ENCODE peak calls at places on chromosome X, in seven cellular contexts. N, Z, U, B, F, J and W are unnamed samples.

GRCh38 chrX:131841496-131842410 is 181.3 kb upstream of the STK26 start:
- DNase-seq in J (peak), F (peak), Z (peak), N (peak), B (peak), U (peak), W (peak)

GRCh38 chrX:7318661-7319060 is 170.7 kb upstream of the PUDP start:
- DNase-seq in J (no peak), B (no peak), N (no peak), Z (peak), F (no peak), U (no peak), W (no peak)

GRCh38 chrX:53681661-53682060 is 4.9 kb downstream of the HUWE1 start:
- DNase-seq in J (no peak), U (no peak), Z (no peak), B (no peak), N (peak), F (no peak), W (peak)

GRCh38 chrX:107978707-107979307 is 3.4 kb downstream of the TEX13B start:
- DNase-seq in F (peak), Z (peak), U (peak), B (peak), J (no peak), N (peak), W (peak)

GRCh38 chrX:20067709-20068315 is 48.9 kb downstream of the MAP7D2 start:
- DNase-seq in U (peak), F (peak), J (peak), Z (peak), N (peak), B (no peak), W (no peak)

GRCh38 chrX:10121787-10122186 is 35.0 kb upstream of the CLCN4 start:
- DNase-seq in Z (no peak), N (no peak), F (peak), U (no peak), B (no peak), J (no peak), W (no peak)

GRCh38 chrX:80817002-80817401 is 7.3 kb upstream of the BRWD3 start:
- DNase-seq in F (no peak), N (peak), U (no peak), Z (no peak), J (no peak), B (no peak), W (peak)

GRCh38 chrX:40504801-40505605 is 75.8 kb upstream of the ATP6AP2 start:
- DNase-seq in N (peak), J (no peak), Z (no peak), U (no peak), F (peak), B (no peak), W (peak)

GRCh38 chrX:117538441-117539418 is 577.9 kb downstream of the KLHL13 start:
- DNase-seq in J (peak), Z (no peak), F (no peak), N (no peak), B (no peak), U (no peak), W (no peak)

GRCh38 chrX:106615041-106615440 is 3.3 kb downstream of the RADX start:
- DNase-seq in U (no peak), B (no peak), F (no peak), N (no peak), J (no peak), Z (no peak), W (no peak)

GRCh38 chrX:116009871-116010710 is 160.5 kb upstream of the AGTR2 start:
- DNase-seq in J (peak), Z (peak), B (peak), F (peak), U (peak), N (no peak), W (no peak)

GRCh38 chrX:25721564-25721963 is 416.6 kb upstream of the MAGEB18 start:
- DNase-seq in Z (peak), U (peak), N (peak), J (no peak), F (peak), B (no peak), W (peak)

GRCh38 chrX:135437867-135438733 is 16.4 kb downstream of the SMIM10L2A start:
- DNase-seq in N (no peak), B (no peak), J (peak), U (no peak), F (no peak), Z (no peak), W (no peak)

GRCh38 chrX:10007604-10008003 is 40.4 kb downstream of the CLDN34 start:
- DNase-seq in Z (no peak), J (no peak), U (no peak), B (no peak), F (no peak), N (no peak), W (peak)

GRCh38 chrX:43456056-43456455 is 200.0 kb upstream of the MAOA start:
- DNase-seq in Z (no peak), B (no peak), N (no peak), J (no peak), F (no peak), U (no peak), W (no peak)

GRCh38 chrX:102651242-102651967 is at the start of gene GPRASP1:
- DNase-seq in J (peak), N (peak), U (peak), B (peak), Z (no peak), F (no peak), W (peak)

GRCh38 chrX:40573763-40574162 is 7.0 kb upstream of the ATP6AP2 start:
- DNase-seq in F (peak), J (peak), N (peak), B (peak), U (no peak), Z (peak), W (no peak)

GRCh38 chrX:34810911-34811310 is 131.7 kb upstream of the FAM47B start:
- DNase-seq in B (no peak), U (no peak), Z (no peak), N (no peak), J (no peak), F (no peak), W (no peak)

GRCh38 chrX:154444001-154444754 is at the start of gene FAM50A:
- DNase-seq in Z (peak), N (peak), B (peak), J (peak), U (peak), F (peak), W (peak)

GRCh38 chrX:15328821-15329220 is 6.5 kb downstream of the PIGA start:
- DNase-seq in Z (no peak), N (no peak), F (no peak), U (no peak), B (no peak), J (no peak), W (no peak)

GRCh38 chrX:153340111-153340510 is 6.2 kb downstream of the ZNF275 start:
- DNase-seq in Z (no peak), F (no peak), N (no peak), U (no peak), J (no peak), B (no peak), W (no peak)